ENCODE peak calls at places on chromosomes 13 and 19, in nine cellular contexts. E, Y, H, R, U, L, S, B and A are unnamed samples.
A peak's percentile ranks its signal among the peaks of the same experiment; 100 is the strongest.

GRCh38 chr19:19489804-19490204 is 25.5 kb downstream of the TSSK6 start:
- DNase-seq in B (no peak), L (no peak), E (peak; percentile 11), Y (no peak), H (no peak), U (no peak), S (no peak), R (no peak), A (peak; percentile 16)

GRCh38 chr19:55446060-55446459 is 3.0 kb upstream of the SHISA7 start:
- DNase-seq in U (no peak), R (no peak), E (no peak), L (no peak), B (no peak), Y (no peak), H (no peak), S (no peak), A (no peak)

GRCh38 chr13:110109910-110110309 is 197.0 kb downstream of the COL4A1 start:
- DNase-seq in Y (peak; percentile 88), S (no peak), U (peak; percentile 92), R (peak; percentile 87), H (peak; percentile 96), E (no peak), L (no peak), B (peak; percentile 93), A (peak; percentile 52)

GRCh38 chr19:8615813-8616596 is 5.5 kb upstream of the ADAMTS10 start:
- DNase-seq in R (peak; percentile 74), B (peak; percentile 48), E (peak; percentile 79), Y (peak; percentile 93), S (peak; percentile 74), H (peak; percentile 49), U (peak; percentile 68), L (no peak), A (peak; percentile 66)

GRCh38 chr13:106337096-106337495 is 198.4 kb downstream of the EFNB2 start:
- DNase-seq in L (no peak), S (no peak), Y (no peak), E (no peak), H (peak; percentile 15), U (no peak), B (no peak), R (peak; percentile 31), A (no peak)

GRCh38 chr13:47859129-47859528 is 141.9 kb downstream of the SUCLA2 start:
- DNase-seq in S (no peak), U (no peak), E (peak; percentile 4), R (peak; percentile 68), H (peak; percentile 40), Y (no peak), L (no peak), B (peak; percentile 77), A (no peak)

GRCh38 chr13:112907286-112907685 is 61.7 kb upstream of the MCF2L start:
- DNase-seq in R (no peak), B (no peak), S (no peak), H (no peak), U (no peak), E (no peak), Y (peak; percentile 74), L (no peak), A (no peak)

GRCh38 chr13:113058129-113058987 is 47.2 kb upstream of the F7 start:
- DNase-seq in R (no peak), B (no peak), Y (no peak), S (no peak), H (no peak), L (no peak), U (no peak), E (no peak), A (no peak)

GRCh38 chr19:39780894-39781293 is 2.2 kb downstream of the LEUTX start:
- DNase-seq in H (no peak), B (no peak), Y (no peak), U (no peak), S (no peak), E (no peak), L (no peak), R (no peak), A (no peak)

GRCh38 chr19:7497292-7497691 is 8.5 kb upstream of the PEX11G start:
- DNase-seq in R (peak; percentile 48), E (peak; percentile 78), S (peak; percentile 34), H (no peak), U (no peak), B (no peak), L (no peak), Y (no peak), A (peak; percentile 72)

GRCh38 chr19:30638889-30639288 is 266.7 kb downstream of the ZNF536 start:
- DNase-seq in B (no peak), U (no peak), L (no peak), Y (no peak), S (no peak), H (no peak), R (no peak), E (no peak), A (no peak)

GRCh38 chr13:52651880-52652169 is 811 bp upstream of the SUGT1 start:
- DNase-seq in B (no peak), U (no peak), R (no peak), S (no peak), E (no peak), Y (no peak), H (no peak), L (no peak), A (no peak)

GRCh38 chr13:43874512-43875092 is 4.9 kb downstream of the CCDC122 start:
- DNase-seq in H (peak; percentile 55), B (peak; percentile 45), Y (no peak), U (peak; percentile 68), L (no peak), E (peak; percentile 31), S (no peak), R (peak; percentile 62), A (no peak)

GRCh38 chr19:49160450-49161189 is 3.0 kb downstream of the TRPM4 start:
- DNase-seq in U (no peak), H (no peak), E (no peak), L (no peak), B (no peak), Y (no peak), R (no peak), S (no peak), A (no peak)

GRCh38 chr19:6088677-6089063 is 21.6 kb downstream of the RFX2 start:
- DNase-seq in U (peak; percentile 82), B (no peak), L (no peak), S (no peak), Y (no peak), E (no peak), R (peak; percentile 44), H (peak; percentile 76), A (no peak)

GRCh38 chr13:29448124-29448685 is 147.3 kb downstream of the SLC7A1 start:
- DNase-seq in S (no peak), L (no peak), Y (no peak), R (no peak), H (no peak), B (no peak), U (no peak), E (no peak), A (no peak)

GRCh38 chr13:29441301-29441700 is 154.2 kb downstream of the SLC7A1 start:
- DNase-seq in L (no peak), E (no peak), H (no peak), R (no peak), U (no peak), B (no peak), Y (no peak), S (no peak), A (no peak)

GRCh38 chr13:29449726-29450125 is 145.8 kb downstream of the SLC7A1 start:
- DNase-seq in U (no peak), Y (no peak), S (no peak), B (no peak), R (no peak), E (no peak), H (no peak), L (no peak), A (no peak)

GRCh38 chr13:29446016-29446415 is 149.5 kb downstream of the SLC7A1 start:
- DNase-seq in B (no peak), E (no peak), U (no peak), H (no peak), L (no peak), S (no peak), R (no peak), Y (no peak), A (no peak)
- TF ChIP-seq CTCF in B (no peak), E (no peak), U (no peak), H (no peak), L (no peak), S (no peak), R (no peak), Y (no peak), A (no peak)

GRCh38 chr13:79395881-79396280 is 10.2 kb downstream of the RBM26 start:
- DNase-seq in U (no peak), L (no peak), H (no peak), S (no peak), E (no peak), B (no peak), R (no peak), Y (no peak), A (no peak)
- TF ChIP-seq CTCF in U (no peak), L (no peak), H (no peak), S (no peak), E (no peak), B (no peak), R (no peak), Y (no peak), A (no peak)

DNA sequence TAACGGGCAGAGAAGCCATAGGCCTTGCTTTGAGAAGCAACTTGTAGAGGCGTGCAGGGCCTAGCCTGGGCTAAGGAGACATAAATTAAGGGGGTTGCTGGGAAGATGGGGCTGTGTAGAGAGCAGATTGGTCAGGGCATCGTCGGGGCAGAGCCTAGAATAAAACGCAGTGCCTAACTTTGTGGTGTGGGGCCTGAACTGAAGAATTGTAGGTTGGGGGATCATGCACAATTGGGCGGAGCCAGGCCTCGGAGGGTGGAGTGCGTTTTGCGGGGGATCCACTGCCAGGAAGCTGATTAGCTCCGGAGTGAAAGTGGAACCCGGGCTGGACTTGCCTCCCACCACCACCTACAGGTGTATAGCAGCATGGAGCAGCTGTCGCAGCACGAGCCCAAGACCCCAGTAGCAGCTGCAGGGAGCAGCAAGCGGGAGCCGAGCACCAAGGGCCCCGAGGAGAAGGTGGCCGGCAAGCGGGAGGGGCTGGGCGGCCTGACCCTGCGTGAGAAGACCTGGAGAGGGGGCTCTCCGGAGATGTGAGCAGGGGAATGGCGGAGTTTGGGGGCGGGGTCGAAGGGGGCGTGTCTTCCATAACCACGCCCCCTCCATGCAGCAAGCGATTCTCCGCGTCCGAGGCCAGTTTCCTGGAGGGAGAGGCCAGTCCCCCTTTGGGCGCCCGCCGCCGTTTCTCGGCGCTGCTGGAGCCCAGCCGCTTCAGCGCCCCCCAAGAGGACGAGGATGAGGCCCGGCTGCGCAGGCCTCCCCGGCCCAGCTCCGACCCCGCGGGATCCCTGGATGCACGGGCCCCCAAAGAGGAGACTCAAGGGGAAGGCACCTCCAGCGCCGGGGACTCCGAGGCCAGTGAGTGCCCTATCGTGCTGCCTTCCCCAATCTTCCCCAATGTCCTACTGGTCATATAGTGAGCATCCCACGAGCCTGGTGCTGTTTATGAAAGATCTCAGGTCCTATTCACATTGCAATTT is 13.8 kb downstream of the DNASE2 start:
- DNase-seq in H (peak; percentile 45), S (peak; percentile 88), E (peak; percentile 94), U (peak; percentile 37), Y (no peak), B (no peak), R (peak; percentile 58), L (no peak), A (peak; percentile 93)
- TF ChIP-seq CTCF in H (no peak), S (no peak), E (no peak), U (no peak), Y (no peak), B (no peak), R (no peak), L (no peak), A (peak; percentile 31)

DNA sequence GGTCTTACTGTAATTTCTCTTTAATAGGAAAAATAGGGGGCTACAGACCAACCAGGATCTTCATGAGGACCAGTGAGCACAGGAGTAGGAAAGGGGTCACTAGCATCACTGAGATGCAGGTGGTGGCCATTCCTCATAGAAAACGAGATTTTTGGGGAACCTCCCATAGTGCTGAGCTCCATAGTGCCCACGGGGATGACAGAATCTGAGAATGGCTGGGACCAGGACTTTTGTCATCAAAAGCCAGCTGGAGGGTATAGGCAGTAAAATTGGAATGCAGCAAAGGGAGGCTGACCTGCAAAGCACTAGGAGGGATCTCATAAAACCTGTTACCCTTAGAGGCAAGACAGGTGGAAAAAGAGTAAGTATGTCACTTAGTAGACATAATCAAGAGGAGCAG is 28.4 kb upstream of the CEACAM21 start:
- DNase-seq in H (no peak), L (no peak), Y (no peak), B (no peak), U (no peak), R (no peak), E (no peak), S (no peak), A (no peak)
- TF ChIP-seq CTCF in H (no peak), L (no peak), Y (no peak), B (no peak), U (no peak), R (no peak), E (no peak), S (no peak), A (no peak)